ENCODE peak calls at places on chromosome 22, in eight cellular contexts. F is HuH-7; E is islet precursor cell; A is activated CD4-positive, CD25-positive, alpha-beta regulatory T cell; L is sciatic nerve; S is activated CD4-positive, alpha-beta T cell treated with anti-CD3 and anti-CD28 coated beads, Interleukin-2, amount 50 U/mL, for 24 hours; V is Caco-2; O is smooth muscle cell of the brain vasculature. J is an unnamed sample.

GRCh38 chr22:38317237-38317994 is at the start of gene CSNK1E:
- DNase-seq in F (peak), E (peak), A (peak), L (peak), S (peak), V (peak), O (no peak), J (peak)

GRCh38 chr22:43707650-43708049 is 104.5 kb downstream of the EFCAB6 start:
- DNase-seq in F (no peak), E (no peak), A (no peak), L (no peak), S (no peak), V (no peak), O (no peak), J (no peak)

GRCh38 chr22:33983558-33983957 is 63.3 kb upstream of the LARGE1 start:
- DNase-seq in F (no peak), E (no peak), A (no peak), L (no peak), S (no peak), V (no peak), O (no peak), J (no peak)

GRCh38 chr22:28986366-28986765 is 75.3 kb downstream of the C22orf31 start:
- DNase-seq in F (peak), E (no peak), A (no peak), L (no peak), S (no peak), V (peak), O (no peak), J (no peak)

GRCh38 chr22:46052801-46053562 is 76.0 kb upstream of the WNT7B start:
- DNase-seq in F (peak), E (peak), A (no peak), L (peak), S (no peak), V (no peak), O (no peak), J (no peak)

GRCh38 chr22:39214383-39215069 is 30.3 kb downstream of the PDGFB start:
- DNase-seq in F (no peak), E (peak), A (no peak), L (peak), S (no peak), V (peak), O (no peak), J (no peak)

GRCh38 chr22:20803696-20804324 is 29.9 kb downstream of the SERPIND1 start:
- DNase-seq in F (peak), E (peak), A (no peak), L (no peak), S (no peak), V (peak), O (no peak), J (peak)

GRCh38 chr22:30873086-30873650 is 95.4 kb downstream of the MORC2 start:
- DNase-seq in F (no peak), E (peak), A (no peak), L (no peak), S (no peak), V (no peak), O (no peak), J (no peak)

GRCh38 chr22:44404341-44405020 is 91.7 kb upstream of the SHISAL1 start:
- DNase-seq in F (no peak), E (peak), A (no peak), L (no peak), S (no peak), V (no peak), O (no peak), J (no peak)

GRCh38 chr22:19786959-19787848 is 26.6 kb downstream of the TBX1 start:
- DNase-seq in F (no peak), E (no peak), A (no peak), L (no peak), S (no peak), V (no peak), O (no peak), J (no peak)

GRCh38 chr22:39724390-39724789 is 153.8 kb downstream of the CACNA1I start:
- DNase-seq in F (no peak), E (peak), A (no peak), L (no peak), S (no peak), V (no peak), O (no peak), J (no peak)

GRCh38 chr22:19764636-19765476 is 4.3 kb downstream of the TBX1 start:
- DNase-seq in F (no peak), E (no peak), A (no peak), L (no peak), S (no peak), V (no peak), O (no peak), J (no peak)

GRCh38 chr22:43158778-43159483 is 7.6 kb downstream of the TSPO start:
- DNase-seq in F (no peak), E (no peak), A (no peak), L (no peak), S (no peak), V (no peak), O (no peak), J (no peak)

GRCh38 chr22:17109113-17109865 is 11.9 kb downstream of the TMEM121B start:
- DNase-seq in F (no peak), E (no peak), A (no peak), L (no peak), S (no peak), V (no peak), O (no peak), J (no peak)

GRCh38 chr22:26330971-26331625 is 98.0 kb upstream of the ASPHD2 start:
- DNase-seq in F (peak), E (peak), A (peak), L (no peak), S (peak), V (peak), O (no peak), J (peak)

GRCh38 chr22:42695294-42695693 is 25.4 kb downstream of the A4GALT start:
- DNase-seq in F (no peak), E (no peak), A (no peak), L (no peak), S (no peak), V (no peak), O (no peak), J (no peak)

GRCh38 chr22:22533863-22534262 is 13.8 kb upstream of the ZNF280A start:
- DNase-seq in F (no peak), E (no peak), A (no peak), L (no peak), S (no peak), V (no peak), O (no peak), J (no peak)

GRCh38 chr22:20583471-20583922 is 76.1 kb downstream of the MED15 start:
- DNase-seq in F (peak), E (peak), A (no peak), L (no peak), S (no peak), V (no peak), O (no peak), J (no peak)

GRCh38 chr22:40535189-40535512 is 101.4 kb downstream of the MRTFA start:
- DNase-seq in F (no peak), E (no peak), A (no peak), L (no peak), S (no peak), V (no peak), O (no peak), J (no peak)

GRCh38 chr22:45499746-45500145 is 2.9 kb upstream of the FBLN1 start:
- DNase-seq in F (no peak), E (peak), A (no peak), L (no peak), S (no peak), V (no peak), O (no peak), J (no peak)

GRCh38 chr22:46352691-46353386 is 17.3 kb downstream of the TRMU start:
- DNase-seq in F (no peak), E (no peak), A (no peak), L (no peak), S (no peak), V (no peak), O (no peak), J (no peak)

GRCh38 chr22:32422062-32422461 is 10.0 kb upstream of the RTCB start:
- DNase-seq in F (no peak), E (no peak), A (no peak), L (no peak), S (no peak), V (no peak), O (no peak), J (no peak)

GRCh38 chr22:27223317-27224177 is 566.2 kb downstream of the MIAT start:
- DNase-seq in F (no peak), E (peak), A (no peak), L (no peak), S (no peak), V (no peak), O (no peak), J (no peak)

GRCh38 chr22:26835929-26836528 is 178.6 kb downstream of the MIAT start:
- DNase-seq in F (peak), E (peak), A (peak), L (no peak), S (peak), V (peak), O (peak), J (peak)

GRCh38 chr22:47625531-47626427 is 863.3 kb downstream of the TBC1D22A start:
- DNase-seq in F (no peak), E (no peak), A (no peak), L (no peak), S (no peak), V (no peak), O (no peak), J (no peak)

GRCh38 chr22:24505337-24505736 is 10.2 kb downstream of the UPB1 start:
- DNase-seq in F (no peak), E (no peak), A (no peak), L (no peak), S (no peak), V (no peak), O (no peak), J (no peak)

GRCh38 chr22:35617137-35617755 is at the start of gene MB:
- DNase-seq in F (no peak), E (no peak), A (no peak), L (no peak), S (no peak), V (no peak), O (no peak), J (no peak)

GRCh38 chr22:22948651-22949611 is 61.3 kb downstream of the IGLL5 start:
- DNase-seq in F (no peak), E (peak), A (no peak), L (peak), S (no peak), V (no peak), O (no peak), J (no peak)

GRCh38 chr22:27531782-27532530 is 269.6 kb downstream of the MN1 start:
- DNase-seq in F (no peak), E (peak), A (no peak), L (no peak), S (no peak), V (no peak), O (no peak), J (no peak)

GRCh38 chr22:46942816-46943783 is 180.7 kb downstream of the TBC1D22A start:
- DNase-seq in F (no peak), E (no peak), A (no peak), L (no peak), S (no peak), V (no peak), O (no peak), J (no peak)

GRCh38 chr22:30968015-30968923 is at the start of gene MORC2:
- DNase-seq in F (peak), E (peak), A (no peak), L (no peak), S (no peak), V (peak), O (peak), J (no peak)

GRCh38 chr22:19497245-19497644 is 17.5 kb downstream of the CDC45 start:
- DNase-seq in F (no peak), E (no peak), A (no peak), L (no peak), S (no peak), V (no peak), O (peak), J (no peak)

GRCh38 chr22:31288496-31289235 is 3.6 kb downstream of the PIK3IP1 start:
- DNase-seq in F (no peak), E (no peak), A (no peak), L (no peak), S (no peak), V (no peak), O (no peak), J (no peak)

GRCh38 chr22:44425356-44425755 is 72.7 kb downstream of the RTL6 start:
- DNase-seq in F (no peak), E (peak), A (no peak), L (peak), S (no peak), V (no peak), O (no peak), J (no peak)

GRCh38 chr22:49761836-49762235 is 65.8 kb downstream of the BRD1 start:
- DNase-seq in F (no peak), E (no peak), A (no peak), L (no peak), S (no peak), V (no peak), O (no peak), J (no peak)

GRCh38 chr22:48147404-48147803 is 1385.0 kb downstream of the TBC1D22A start:
- DNase-seq in F (no peak), E (no peak), A (no peak), L (no peak), S (no peak), V (no peak), O (no peak), J (no peak)

GRCh38 chr22:30235687-30236170 is 10.8 kb downstream of the LIF start:
- DNase-seq in F (no peak), E (peak), A (no peak), L (no peak), S (no peak), V (peak), O (no peak), J (no peak)

GRCh38 chr22:30441088-30441487 is 15.5 kb downstream of the MTFP1 start:
- DNase-seq in F (no peak), E (no peak), A (no peak), L (no peak), S (no peak), V (no peak), O (no peak), J (no peak)

GRCh38 chr22:33049125-33049729 is 9.0 kb downstream of the SYN3 start:
- DNase-seq in F (peak), E (peak), A (peak), L (peak), S (peak), V (peak), O (peak), J (peak)

GRCh38 chr22:24424001-24424900 is 3.1 kb upstream of the ADORA2A start:
- DNase-seq in F (peak), E (no peak), A (peak), L (no peak), S (peak), V (peak), O (no peak), J (peak)

J was measured in HEK293T.